ENCODE peak calls at places on chromosomes 11 and 22, in nine cellular contexts. One of them, this sample, is unnamed. For H3K4me1, the result is how much of the 10 kb centered on the place peaks cover.

GRCh38 chr11:3227568-3228444 is 4.4 kb downstream of the MRGPRE start:
- DNase-seq in stomach: no peak
- DNase-seq in HCT116: no peak
- DNase-seq in adrenal gland: no peak
- DNase-seq in right lobe of liver: peak
- DNase-seq in IMR-90: no peak
- DNase-seq in heart left ventricle: no peak
- DNase-seq in testis: no peak
- DNase-seq in tibial nerve: no peak
- DNase-seq in this sample: no peak

GRCh38 chr11:16293204-16293681 is 63.1 kb downstream of the SOX6 start:
- DNase-seq in stomach: no peak
- DNase-seq in HCT116: no peak
- DNase-seq in adrenal gland: no peak
- DNase-seq in right lobe of liver: no peak
- DNase-seq in IMR-90: peak
- DNase-seq in heart left ventricle: no peak
- DNase-seq in testis: no peak
- DNase-seq in tibial nerve: no peak
- DNase-seq in this sample: no peak

GRCh38 chr11:71251159-71251721 is 1.1 kb downstream of the SHANK2 start:
- DNase-seq in stomach: peak
- DNase-seq in HCT116: no peak
- DNase-seq in adrenal gland: no peak
- DNase-seq in right lobe of liver: no peak
- DNase-seq in IMR-90: no peak
- DNase-seq in heart left ventricle: no peak
- DNase-seq in testis: no peak
- DNase-seq in tibial nerve: no peak
- DNase-seq in this sample: no peak

GRCh38 chr11:104668797-104669463 is 229.3 kb downstream of the CASP12 start:
- DNase-seq in stomach: no peak
- DNase-seq in HCT116: peak
- DNase-seq in adrenal gland: no peak
- DNase-seq in right lobe of liver: no peak
- DNase-seq in IMR-90: peak
- DNase-seq in heart left ventricle: no peak
- DNase-seq in testis: no peak
- DNase-seq in tibial nerve: no peak
- DNase-seq in this sample: no peak

GRCh38 chr22:49992921-49993648 is 19.5 kb downstream of the IL17REL start:
- DNase-seq in stomach: peak
- DNase-seq in HCT116: no peak
- DNase-seq in adrenal gland: peak
- DNase-seq in right lobe of liver: peak
- DNase-seq in IMR-90: peak
- DNase-seq in heart left ventricle: peak
- DNase-seq in testis: peak
- DNase-seq in tibial nerve: no peak
- DNase-seq in this sample: no peak

GRCh38 chr11:76008474-76008873 is 193.5 kb downstream of the UVRAG start:
- DNase-seq in stomach: no peak
- DNase-seq in HCT116: no peak
- DNase-seq in adrenal gland: no peak
- DNase-seq in right lobe of liver: no peak
- DNase-seq in IMR-90: peak
- DNase-seq in heart left ventricle: no peak
- DNase-seq in testis: no peak
- DNase-seq in tibial nerve: no peak
- DNase-seq in this sample: no peak

GRCh38 chr11:1567721-1568100 is 4.4 kb downstream of the DUSP8 start:
- DNase-seq in stomach: no peak
- DNase-seq in HCT116: no peak
- DNase-seq in adrenal gland: no peak
- DNase-seq in right lobe of liver: no peak
- DNase-seq in IMR-90: no peak
- DNase-seq in heart left ventricle: peak
- DNase-seq in testis: no peak
- DNase-seq in tibial nerve: no peak
- DNase-seq in this sample: no peak

GRCh38 chr22:38272373-38273134 is at the start of gene TMEM184B:
- DNase-seq in stomach: peak
- DNase-seq in HCT116: peak
- DNase-seq in adrenal gland: peak
- DNase-seq in right lobe of liver: peak
- DNase-seq in IMR-90: peak
- DNase-seq in heart left ventricle: peak
- DNase-seq in testis: peak
- DNase-seq in tibial nerve: peak
- DNase-seq in this sample: peak

DNA sequence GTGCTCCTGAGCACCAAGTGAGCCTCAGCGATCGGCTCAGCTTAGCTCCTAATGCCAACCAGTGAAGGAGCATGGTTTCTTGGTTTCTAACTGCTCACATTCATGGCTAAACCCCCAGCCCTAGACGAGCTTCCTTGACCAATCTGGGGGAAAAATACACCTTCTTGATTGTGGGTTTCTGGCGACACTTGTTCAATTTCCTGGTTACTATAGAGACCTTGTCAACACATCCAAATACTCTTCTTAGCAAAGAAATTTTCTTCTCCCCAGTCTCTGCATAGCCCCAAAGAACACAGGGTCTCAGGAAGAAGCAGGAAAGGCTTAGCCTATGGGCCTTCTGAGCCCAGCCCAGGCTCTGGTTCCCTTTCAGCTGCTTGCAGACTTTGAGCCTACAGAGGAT is 88.5 kb upstream of the SYT13 start:
- DNase-seq in stomach: no peak
- DNase-seq in HCT116: no peak
- DNase-seq in adrenal gland: no peak
- DNase-seq in right lobe of liver: no peak
- DNase-seq in IMR-90: no peak
- DNase-seq in heart left ventricle: no peak
- DNase-seq in testis: no peak
- DNase-seq in tibial nerve: no peak
- DNase-seq in this sample: no peak
- H3K27ac ChIP-seq in stomach: no peak
- H3K27ac ChIP-seq in HCT116: no peak
- H3K27ac ChIP-seq in adrenal gland: no peak
- H3K27ac ChIP-seq in right lobe of liver: no peak
- H3K27ac ChIP-seq in IMR-90: no peak
- H3K27ac ChIP-seq in heart left ventricle: no peak
- H3K27ac ChIP-seq in testis: no peak
- H3K27ac ChIP-seq in tibial nerve: no peak
- H3K27ac ChIP-seq in this sample: no peak

GRCh38 chr11:108204918-108205499 is 17.4 kb downstream of the NPAT start:
- DNase-seq in stomach: no peak
- DNase-seq in HCT116: no peak
- DNase-seq in adrenal gland: no peak
- DNase-seq in right lobe of liver: no peak
- DNase-seq in IMR-90: no peak
- DNase-seq in heart left ventricle: no peak
- DNase-seq in testis: no peak
- DNase-seq in tibial nerve: no peak
- DNase-seq in this sample: no peak

GRCh38 chr11:108210441-108210840 is 12.0 kb downstream of the NPAT start:
- DNase-seq in stomach: no peak
- DNase-seq in HCT116: no peak
- DNase-seq in adrenal gland: no peak
- DNase-seq in right lobe of liver: no peak
- DNase-seq in IMR-90: no peak
- DNase-seq in heart left ventricle: no peak
- DNase-seq in testis: no peak
- DNase-seq in tibial nerve: no peak
- DNase-seq in this sample: no peak

GRCh38 chr11:108206171-108206570 is 16.3 kb downstream of the NPAT start:
- DNase-seq in stomach: no peak
- DNase-seq in HCT116: no peak
- DNase-seq in adrenal gland: no peak
- DNase-seq in right lobe of liver: no peak
- DNase-seq in IMR-90: no peak
- DNase-seq in heart left ventricle: peak
- DNase-seq in testis: no peak
- DNase-seq in tibial nerve: no peak
- DNase-seq in this sample: no peak

GRCh38 chr11:108206969-108207682 is 15.3 kb downstream of the NPAT start:
- DNase-seq in stomach: no peak
- DNase-seq in HCT116: no peak
- DNase-seq in adrenal gland: no peak
- DNase-seq in right lobe of liver: no peak
- DNase-seq in IMR-90: no peak
- DNase-seq in heart left ventricle: no peak
- DNase-seq in testis: no peak
- DNase-seq in tibial nerve: no peak
- DNase-seq in this sample: no peak

GRCh38 chr11:108207683-108208060 is 14.8 kb downstream of the NPAT start:
- DNase-seq in stomach: no peak
- DNase-seq in HCT116: no peak
- DNase-seq in adrenal gland: no peak
- DNase-seq in right lobe of liver: no peak
- DNase-seq in IMR-90: no peak
- DNase-seq in heart left ventricle: no peak
- DNase-seq in testis: no peak
- DNase-seq in tibial nerve: no peak
- DNase-seq in this sample: no peak
- TF ChIP-seq POLR2A in stomach: no peak
- TF ChIP-seq POLR2A in HCT116: no peak
- TF ChIP-seq POLR2A in adrenal gland: no peak
- TF ChIP-seq POLR2A in right lobe of liver: no peak
- TF ChIP-seq POLR2A in IMR-90: no peak
- TF ChIP-seq POLR2A in heart left ventricle: no peak
- TF ChIP-seq POLR2A in testis: no peak
- TF ChIP-seq POLR2A in tibial nerve: no peak
- TF ChIP-seq POLR2A in this sample: no peak

GRCh38 chr11:46351148-46351547 is 3.9 kb downstream of the DGKZ start:
- DNase-seq in stomach: no peak
- DNase-seq in HCT116: no peak
- DNase-seq in adrenal gland: no peak
- DNase-seq in right lobe of liver: no peak
- DNase-seq in IMR-90: no peak
- DNase-seq in heart left ventricle: peak
- DNase-seq in testis: no peak
- DNase-seq in tibial nerve: no peak
- DNase-seq in this sample: no peak

GRCh38 chr11:46351606-46352005 is 4.3 kb downstream of the DGKZ start:
- DNase-seq in stomach: no peak
- DNase-seq in HCT116: no peak
- DNase-seq in adrenal gland: no peak
- DNase-seq in right lobe of liver: no peak
- DNase-seq in IMR-90: no peak
- DNase-seq in heart left ventricle: peak
- DNase-seq in testis: no peak
- DNase-seq in tibial nerve: no peak
- DNase-seq in this sample: no peak

GRCh38 chr11:46352063-46352841 is 5.0 kb downstream of the DGKZ start:
- DNase-seq in stomach: peak
- DNase-seq in HCT116: no peak
- DNase-seq in adrenal gland: peak
- DNase-seq in right lobe of liver: no peak
- DNase-seq in IMR-90: no peak
- DNase-seq in heart left ventricle: peak
- DNase-seq in testis: peak
- DNase-seq in tibial nerve: no peak
- DNase-seq in this sample: no peak

GRCh38 chr11:46350695-46351094 is 3.4 kb downstream of the DGKZ start:
- DNase-seq in stomach: no peak
- DNase-seq in HCT116: no peak
- DNase-seq in adrenal gland: no peak
- DNase-seq in right lobe of liver: no peak
- DNase-seq in IMR-90: no peak
- DNase-seq in heart left ventricle: peak
- DNase-seq in testis: no peak
- DNase-seq in tibial nerve: no peak
- DNase-seq in this sample: no peak

DNA sequence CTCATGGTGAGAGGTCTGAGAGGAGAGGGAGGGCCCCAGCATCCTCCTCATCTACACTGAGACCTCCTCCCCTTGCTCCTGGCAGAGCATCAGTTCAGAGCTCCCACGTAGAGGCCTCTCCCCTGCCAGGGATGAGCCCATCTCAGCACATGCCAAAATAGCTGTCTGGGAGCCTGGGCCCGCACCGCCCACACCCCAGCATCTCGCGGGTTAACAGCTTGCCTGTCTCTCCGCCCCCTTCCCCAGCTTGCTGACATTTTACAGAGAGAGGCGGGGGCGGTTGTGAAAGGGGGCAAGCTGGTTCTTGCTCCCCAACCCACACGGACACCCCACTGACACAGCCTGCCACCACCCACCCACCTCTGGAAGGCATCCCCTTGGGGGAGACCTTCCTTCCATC is 6.4 kb downstream of the DGKZ start:
- DNase-seq in stomach: no peak
- DNase-seq in HCT116: no peak
- DNase-seq in adrenal gland: no peak
- DNase-seq in right lobe of liver: no peak
- DNase-seq in IMR-90: peak
- DNase-seq in heart left ventricle: peak
- DNase-seq in testis: no peak
- DNase-seq in tibial nerve: no peak
- DNase-seq in this sample: no peak
- H3K4me1 ChIP-seq in stomach: half or more
- H3K4me1 ChIP-seq in HCT116: under half
- H3K4me1 ChIP-seq in adrenal gland: under half
- H3K4me1 ChIP-seq in right lobe of liver: under half
- H3K4me1 ChIP-seq in IMR-90: under half
- H3K4me1 ChIP-seq in heart left ventricle: under half
- H3K4me1 ChIP-seq in testis: under half
- H3K4me1 ChIP-seq in tibial nerve: under half
- H3K4me1 ChIP-seq in this sample: under half

GRCh38 chr11:64163951-64164350 is 2.0 kb downstream of the MACROD1 start:
- DNase-seq in stomach: no peak
- DNase-seq in HCT116: no peak
- DNase-seq in adrenal gland: no peak
- DNase-seq in right lobe of liver: no peak
- DNase-seq in IMR-90: no peak
- DNase-seq in heart left ventricle: no peak
- DNase-seq in testis: no peak
- DNase-seq in tibial nerve: no peak
- DNase-seq in this sample: no peak

GRCh38 chr11:64165482-64165841 is 451 bp downstream of the MACROD1 start:
- DNase-seq in stomach: no peak
- DNase-seq in HCT116: no peak
- DNase-seq in adrenal gland: no peak
- DNase-seq in right lobe of liver: no peak
- DNase-seq in IMR-90: no peak
- DNase-seq in heart left ventricle: no peak
- DNase-seq in testis: no peak
- DNase-seq in tibial nerve: no peak
- DNase-seq in this sample: no peak

GRCh38 chr11:64161037-64161436 is 4.9 kb downstream of the MACROD1 start:
- DNase-seq in stomach: no peak
- DNase-seq in HCT116: no peak
- DNase-seq in adrenal gland: no peak
- DNase-seq in right lobe of liver: no peak
- DNase-seq in IMR-90: no peak
- DNase-seq in heart left ventricle: no peak
- DNase-seq in testis: no peak
- DNase-seq in tibial nerve: no peak
- DNase-seq in this sample: no peak

GRCh38 chr11:64165842-64166635 is at the start of gene MACROD1:
- DNase-seq in stomach: peak
- DNase-seq in HCT116: peak
- DNase-seq in adrenal gland: peak
- DNase-seq in right lobe of liver: peak
- DNase-seq in IMR-90: peak
- DNase-seq in heart left ventricle: peak
- DNase-seq in testis: peak
- DNase-seq in tibial nerve: peak
- DNase-seq in this sample: peak

DNA sequence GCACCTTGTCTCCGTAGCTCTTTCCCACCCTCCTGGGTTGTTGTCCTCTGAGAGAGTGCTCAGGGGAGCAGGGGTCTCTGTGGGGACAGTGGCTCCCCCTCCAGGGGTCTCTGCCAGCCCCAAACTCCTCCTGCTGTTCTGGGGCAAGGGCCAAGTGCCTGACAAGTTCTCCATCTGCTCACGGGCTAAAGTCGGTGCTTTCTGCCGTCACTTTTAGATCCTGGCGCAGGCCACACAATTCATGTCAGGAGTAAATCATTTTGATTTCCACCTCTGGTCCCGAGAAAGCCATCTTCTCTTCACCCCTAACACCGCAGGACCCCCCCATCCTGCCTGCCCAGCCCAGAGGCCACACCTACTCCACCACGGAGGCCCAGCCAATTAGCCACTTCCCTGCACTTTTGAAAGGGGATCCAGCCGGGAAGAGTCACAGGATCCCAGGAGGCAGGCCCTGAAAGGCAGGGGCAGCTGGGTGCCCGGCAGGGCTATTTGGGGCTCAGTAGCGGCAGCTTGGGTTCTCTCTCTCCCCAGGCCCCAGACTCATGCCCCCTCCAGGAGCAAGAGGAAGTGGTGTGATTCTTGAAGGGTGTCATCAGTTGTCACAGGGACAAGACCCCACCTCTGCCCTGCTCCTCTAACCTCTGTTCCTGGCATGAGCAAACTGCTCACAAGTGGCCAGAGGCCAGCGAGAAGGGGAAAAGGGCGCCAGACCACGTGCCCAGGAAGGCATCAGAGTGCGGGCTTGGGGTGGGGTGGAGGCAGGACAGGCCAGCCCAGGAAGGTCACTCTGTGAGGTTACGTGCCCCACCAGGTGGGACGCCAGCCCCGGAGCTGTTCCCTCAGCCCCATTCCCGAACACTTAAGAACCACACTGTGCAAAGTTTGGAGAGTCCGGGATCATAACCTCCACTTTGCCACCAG is 1.3 kb downstream of the MACROD1 start:
- DNase-seq in stomach: peak
- DNase-seq in HCT116: no peak
- DNase-seq in adrenal gland: peak
- DNase-seq in right lobe of liver: peak
- DNase-seq in IMR-90: no peak
- DNase-seq in heart left ventricle: peak
- DNase-seq in testis: no peak
- DNase-seq in tibial nerve: no peak
- DNase-seq in this sample: no peak
- H3K27ac ChIP-seq in stomach: peak
- H3K27ac ChIP-seq in HCT116: peak
- H3K27ac ChIP-seq in adrenal gland: no peak
- H3K27ac ChIP-seq in right lobe of liver: peak
- H3K27ac ChIP-seq in IMR-90: no peak
- H3K27ac ChIP-seq in heart left ventricle: peak
- H3K27ac ChIP-seq in testis: no peak
- H3K27ac ChIP-seq in tibial nerve: no peak
- H3K27ac ChIP-seq in this sample: peak

This sample was measured in uterus.